ENCODE peak calls at places on chromosome 5, in nine cellular contexts. One of them, this sample, is unnamed.

GRCh38 chr5:72138943-72139467 is 31.7 kb downstream of the MAP1B start:
- DNase-seq in stimulated activated CD4-positive, alpha-beta T cell treated with anti-CD3 and anti-CD28 coated beads, Interleukin-2, amount 100 ng/mL, for 24 hours: peak
- DNase-seq in NCI-H524 treated with DMSO at 0.1 percent for 48 hours: no peak
- DNase-seq in thyroid gland: no peak
- DNase-seq in COR-L47: no peak
- DNase-seq in activated CD8-positive, alpha-beta T cell treated with anti-CD3 and anti-CD28 coated beads for 36 hours: peak
- DNase-seq in D341Med: no peak
- DNase-seq in Right ventricle myocardium inferior: no peak
- DNase-seq in endodermal cell: no peak
- DNase-seq in this sample: no peak

GRCh38 chr5:143208781-143209510 is 194.5 kb downstream of the NR3C1 start:
- DNase-seq in stimulated activated CD4-positive, alpha-beta T cell treated with anti-CD3 and anti-CD28 coated beads, Interleukin-2, amount 100 ng/mL, for 24 hours: no peak
- DNase-seq in NCI-H524 treated with DMSO at 0.1 percent for 48 hours: no peak
- DNase-seq in thyroid gland: no peak
- DNase-seq in COR-L47: no peak
- DNase-seq in activated CD8-positive, alpha-beta T cell treated with anti-CD3 and anti-CD28 coated beads for 36 hours: no peak
- DNase-seq in D341Med: no peak
- DNase-seq in Right ventricle myocardium inferior: no peak
- DNase-seq in endodermal cell: no peak
- DNase-seq in this sample: no peak

GRCh38 chr5:145937432-145938250 is 1.3 kb downstream of the SH3RF2 start:
- DNase-seq in stimulated activated CD4-positive, alpha-beta T cell treated with anti-CD3 and anti-CD28 coated beads, Interleukin-2, amount 100 ng/mL, for 24 hours: no peak
- DNase-seq in NCI-H524 treated with DMSO at 0.1 percent for 48 hours: no peak
- DNase-seq in thyroid gland: peak
- DNase-seq in COR-L47: no peak
- DNase-seq in activated CD8-positive, alpha-beta T cell treated with anti-CD3 and anti-CD28 coated beads for 36 hours: peak
- DNase-seq in D341Med: no peak
- DNase-seq in Right ventricle myocardium inferior: no peak
- DNase-seq in endodermal cell: peak
- DNase-seq in this sample: peak

GRCh38 chr5:132838516-132839282 is 8.3 kb upstream of the SHROOM1 start:
- DNase-seq in stimulated activated CD4-positive, alpha-beta T cell treated with anti-CD3 and anti-CD28 coated beads, Interleukin-2, amount 100 ng/mL, for 24 hours: no peak
- DNase-seq in NCI-H524 treated with DMSO at 0.1 percent for 48 hours: no peak
- DNase-seq in thyroid gland: no peak
- DNase-seq in COR-L47: no peak
- DNase-seq in activated CD8-positive, alpha-beta T cell treated with anti-CD3 and anti-CD28 coated beads for 36 hours: no peak
- DNase-seq in D341Med: no peak
- DNase-seq in Right ventricle myocardium inferior: no peak
- DNase-seq in endodermal cell: peak
- DNase-seq in this sample: no peak

GRCh38 chr5:111280282-111280901 is 56.2 kb downstream of the CAMK4 start:
- DNase-seq in stimulated activated CD4-positive, alpha-beta T cell treated with anti-CD3 and anti-CD28 coated beads, Interleukin-2, amount 100 ng/mL, for 24 hours: no peak
- DNase-seq in NCI-H524 treated with DMSO at 0.1 percent for 48 hours: no peak
- DNase-seq in thyroid gland: no peak
- DNase-seq in COR-L47: no peak
- DNase-seq in activated CD8-positive, alpha-beta T cell treated with anti-CD3 and anti-CD28 coated beads for 36 hours: no peak
- DNase-seq in D341Med: no peak
- DNase-seq in Right ventricle myocardium inferior: no peak
- DNase-seq in endodermal cell: no peak
- DNase-seq in this sample: no peak

GRCh38 chr5:125575561-125576504 is 829.4 kb upstream of the ZNF608 start:
- DNase-seq in stimulated activated CD4-positive, alpha-beta T cell treated with anti-CD3 and anti-CD28 coated beads, Interleukin-2, amount 100 ng/mL, for 24 hours: no peak
- DNase-seq in NCI-H524 treated with DMSO at 0.1 percent for 48 hours: peak
- DNase-seq in thyroid gland: peak
- DNase-seq in COR-L47: peak
- DNase-seq in activated CD8-positive, alpha-beta T cell treated with anti-CD3 and anti-CD28 coated beads for 36 hours: no peak
- DNase-seq in D341Med: peak
- DNase-seq in Right ventricle myocardium inferior: no peak
- DNase-seq in endodermal cell: peak
- DNase-seq in this sample: peak

GRCh38 chr5:87361031-87361443 is 51.7 kb downstream of the CCNH start:
- DNase-seq in stimulated activated CD4-positive, alpha-beta T cell treated with anti-CD3 and anti-CD28 coated beads, Interleukin-2, amount 100 ng/mL, for 24 hours: no peak
- DNase-seq in NCI-H524 treated with DMSO at 0.1 percent for 48 hours: no peak
- DNase-seq in thyroid gland: no peak
- DNase-seq in COR-L47: no peak
- DNase-seq in activated CD8-positive, alpha-beta T cell treated with anti-CD3 and anti-CD28 coated beads for 36 hours: no peak
- DNase-seq in D341Med: no peak
- DNase-seq in Right ventricle myocardium inferior: no peak
- DNase-seq in endodermal cell: no peak
- DNase-seq in this sample: no peak

GRCh38 chr5:131545856-131546255 is 89.2 kb downstream of the RAPGEF6 start:
- DNase-seq in stimulated activated CD4-positive, alpha-beta T cell treated with anti-CD3 and anti-CD28 coated beads, Interleukin-2, amount 100 ng/mL, for 24 hours: no peak
- DNase-seq in NCI-H524 treated with DMSO at 0.1 percent for 48 hours: no peak
- DNase-seq in thyroid gland: no peak
- DNase-seq in COR-L47: no peak
- DNase-seq in activated CD8-positive, alpha-beta T cell treated with anti-CD3 and anti-CD28 coated beads for 36 hours: no peak
- DNase-seq in D341Med: no peak
- DNase-seq in Right ventricle myocardium inferior: no peak
- DNase-seq in endodermal cell: no peak
- DNase-seq in this sample: no peak

GRCh38 chr5:57659889-57660288 is 177.3 kb upstream of the ACTBL2 start:
- DNase-seq in stimulated activated CD4-positive, alpha-beta T cell treated with anti-CD3 and anti-CD28 coated beads, Interleukin-2, amount 100 ng/mL, for 24 hours: no peak
- DNase-seq in NCI-H524 treated with DMSO at 0.1 percent for 48 hours: no peak
- DNase-seq in thyroid gland: no peak
- DNase-seq in COR-L47: no peak
- DNase-seq in activated CD8-positive, alpha-beta T cell treated with anti-CD3 and anti-CD28 coated beads for 36 hours: no peak
- DNase-seq in D341Med: no peak
- DNase-seq in Right ventricle myocardium inferior: no peak
- DNase-seq in endodermal cell: no peak
- DNase-seq in this sample: no peak